ENCODE peak calls at places on chromosomes 3 and 15, in eight cellular contexts. One of them, this sample, is unnamed.

GRCh38 chr3:99041747-99042146 is 140.3 kb upstream of the DCBLD2 start:
- DNase-seq in CD14-positive monocyte: no peak
- DNase-seq in hepatocyte: no peak
- DNase-seq in coronary artery: no peak
- DNase-seq in endothelial cell: no peak
- DNase-seq in GM10248: no peak
- DNase-seq in activated naive CD4-positive, alpha-beta T cell treated with Interleukin-2 at 50 U/mL for 16 hours: no peak
- DNase-seq in AML-193: no peak
- DNase-seq in this sample: no peak

GRCh38 chr15:68330461-68330860 is 52.9 kb downstream of the FEM1B start:
- DNase-seq in GM10248: no peak
- DNase-seq in activated naive CD4-positive, alpha-beta T cell treated with Interleukin-2 at 50 U/mL for 16 hours: no peak
- DNase-seq in endothelial cell: no peak
- DNase-seq in AML-193: no peak
- DNase-seq in hepatocyte: no peak
- DNase-seq in coronary artery: no peak
- DNase-seq in CD14-positive monocyte: no peak
- DNase-seq in this sample: no peak

GRCh38 chr3:171101982-171102610 is 75.6 kb upstream of the SLC2A2 start:
- DNase-seq in AML-193: no peak
- DNase-seq in coronary artery: no peak
- DNase-seq in activated naive CD4-positive, alpha-beta T cell treated with Interleukin-2 at 50 U/mL for 16 hours: no peak
- DNase-seq in GM10248: no peak
- DNase-seq in endothelial cell: no peak
- DNase-seq in CD14-positive monocyte: no peak
- DNase-seq in hepatocyte: no peak
- DNase-seq in this sample: no peak

GRCh38 chr15:37101634-37102314 is 1.4 kb upstream of the MEIS2 start:
- DNase-seq in coronary artery: peak
- DNase-seq in activated naive CD4-positive, alpha-beta T cell treated with Interleukin-2 at 50 U/mL for 16 hours: no peak
- DNase-seq in AML-193: no peak
- DNase-seq in GM10248: peak
- DNase-seq in CD14-positive monocyte: no peak
- DNase-seq in endothelial cell: peak
- DNase-seq in hepatocyte: peak
- DNase-seq in this sample: no peak

GRCh38 chr3:30004481-30004880 is 601.9 kb upstream of the TGFBR2 start:
- DNase-seq in activated naive CD4-positive, alpha-beta T cell treated with Interleukin-2 at 50 U/mL for 16 hours: no peak
- DNase-seq in endothelial cell: no peak
- DNase-seq in coronary artery: no peak
- DNase-seq in hepatocyte: no peak
- DNase-seq in AML-193: no peak
- DNase-seq in CD14-positive monocyte: no peak
- DNase-seq in GM10248: no peak
- DNase-seq in this sample: no peak

GRCh38 chr3:71189480-71189879 is 394.0 kb downstream of the FOXP1 start:
- DNase-seq in CD14-positive monocyte: no peak
- DNase-seq in GM10248: no peak
- DNase-seq in activated naive CD4-positive, alpha-beta T cell treated with Interleukin-2 at 50 U/mL for 16 hours: no peak
- DNase-seq in endothelial cell: no peak
- DNase-seq in AML-193: no peak
- DNase-seq in hepatocyte: no peak
- DNase-seq in coronary artery: no peak
- DNase-seq in this sample: no peak

GRCh38 chr3:71585891-71586809 is 2.6 kb upstream of the FOXP1 start:
- DNase-seq in GM10248: no peak
- DNase-seq in coronary artery: no peak
- DNase-seq in endothelial cell: no peak
- DNase-seq in activated naive CD4-positive, alpha-beta T cell treated with Interleukin-2 at 50 U/mL for 16 hours: peak
- DNase-seq in hepatocyte: peak
- DNase-seq in CD14-positive monocyte: no peak
- DNase-seq in AML-193: peak
- DNase-seq in this sample: no peak

GRCh38 chr3:53862241-53862640 is 15.9 kb downstream of the IL17RB start:
- DNase-seq in activated naive CD4-positive, alpha-beta T cell treated with Interleukin-2 at 50 U/mL for 16 hours: no peak
- DNase-seq in GM10248: no peak
- DNase-seq in CD14-positive monocyte: no peak
- DNase-seq in AML-193: no peak
- DNase-seq in endothelial cell: no peak
- DNase-seq in hepatocyte: no peak
- DNase-seq in coronary artery: no peak
- DNase-seq in this sample: no peak

GRCh38 chr3:72683068-72683467 is 165.2 kb downstream of the SHQ1 start:
- DNase-seq in AML-193: no peak
- DNase-seq in hepatocyte: no peak
- DNase-seq in CD14-positive monocyte: no peak
- DNase-seq in endothelial cell: no peak
- DNase-seq in activated naive CD4-positive, alpha-beta T cell treated with Interleukin-2 at 50 U/mL for 16 hours: no peak
- DNase-seq in coronary artery: no peak
- DNase-seq in GM10248: peak
- DNase-seq in this sample: no peak

GRCh38 chr15:67720556-67721175 is 104.6 kb upstream of the SKOR1 start:
- DNase-seq in coronary artery: no peak
- DNase-seq in CD14-positive monocyte: no peak
- DNase-seq in hepatocyte: no peak
- DNase-seq in activated naive CD4-positive, alpha-beta T cell treated with Interleukin-2 at 50 U/mL for 16 hours: no peak
- DNase-seq in GM10248: peak
- DNase-seq in endothelial cell: no peak
- DNase-seq in AML-193: no peak
- DNase-seq in this sample: no peak

GRCh38 chr3:171565671-171566070 is 105.5 kb upstream of the TNIK start:
- DNase-seq in AML-193: peak
- DNase-seq in activated naive CD4-positive, alpha-beta T cell treated with Interleukin-2 at 50 U/mL for 16 hours: no peak
- DNase-seq in GM10248: no peak
- DNase-seq in coronary artery: no peak
- DNase-seq in CD14-positive monocyte: no peak
- DNase-seq in endothelial cell: no peak
- DNase-seq in hepatocyte: no peak
- DNase-seq in this sample: no peak

GRCh38 chr3:126522363-126522788 is 1.6 kb upstream of the CHST13 start:
- DNase-seq in CD14-positive monocyte: peak
- DNase-seq in endothelial cell: peak
- DNase-seq in AML-193: peak
- DNase-seq in activated naive CD4-positive, alpha-beta T cell treated with Interleukin-2 at 50 U/mL for 16 hours: peak
- DNase-seq in hepatocyte: peak
- DNase-seq in GM10248: peak
- DNase-seq in coronary artery: no peak
- DNase-seq in this sample: peak

GRCh38 chr3:185779461-185779860 is 45.4 kb downstream of the IGF2BP2 start:
- DNase-seq in activated naive CD4-positive, alpha-beta T cell treated with Interleukin-2 at 50 U/mL for 16 hours: no peak
- DNase-seq in CD14-positive monocyte: no peak
- DNase-seq in coronary artery: no peak
- DNase-seq in GM10248: no peak
- DNase-seq in hepatocyte: no peak
- DNase-seq in AML-193: no peak
- DNase-seq in endothelial cell: no peak
- DNase-seq in this sample: no peak

GRCh38 chr3:193498195-193498594 is 56.5 kb downstream of the ATP13A4 start:
- DNase-seq in activated naive CD4-positive, alpha-beta T cell treated with Interleukin-2 at 50 U/mL for 16 hours: no peak
- DNase-seq in coronary artery: no peak
- DNase-seq in AML-193: no peak
- DNase-seq in hepatocyte: no peak
- DNase-seq in CD14-positive monocyte: no peak
- DNase-seq in GM10248: no peak
- DNase-seq in endothelial cell: no peak
- DNase-seq in this sample: no peak

GRCh38 chr3:149466192-149466591 is 8.3 kb upstream of the TM4SF4 start:
- DNase-seq in CD14-positive monocyte: no peak
- DNase-seq in coronary artery: no peak
- DNase-seq in AML-193: no peak
- DNase-seq in GM10248: no peak
- DNase-seq in hepatocyte: no peak
- DNase-seq in activated naive CD4-positive, alpha-beta T cell treated with Interleukin-2 at 50 U/mL for 16 hours: no peak
- DNase-seq in endothelial cell: no peak
- DNase-seq in this sample: no peak

GRCh38 chr3:108202080-108202479 is 20.1 kb downstream of the IFT57 start:
- DNase-seq in hepatocyte: no peak
- DNase-seq in GM10248: no peak
- DNase-seq in AML-193: no peak
- DNase-seq in coronary artery: no peak
- DNase-seq in activated naive CD4-positive, alpha-beta T cell treated with Interleukin-2 at 50 U/mL for 16 hours: no peak
- DNase-seq in CD14-positive monocyte: no peak
- DNase-seq in endothelial cell: no peak
- DNase-seq in this sample: no peak

GRCh38 chr3:178393833-178394232 is 142.4 kb upstream of the KCNMB2 start:
- DNase-seq in endothelial cell: no peak
- DNase-seq in CD14-positive monocyte: no peak
- DNase-seq in coronary artery: no peak
- DNase-seq in activated naive CD4-positive, alpha-beta T cell treated with Interleukin-2 at 50 U/mL for 16 hours: no peak
- DNase-seq in AML-193: no peak
- DNase-seq in GM10248: no peak
- DNase-seq in hepatocyte: no peak
- DNase-seq in this sample: no peak

GRCh38 chr3:132394334-132394733 is 23.0 kb upstream of the DNAJC13 start:
- DNase-seq in GM10248: no peak
- DNase-seq in CD14-positive monocyte: no peak
- DNase-seq in AML-193: no peak
- DNase-seq in coronary artery: no peak
- DNase-seq in activated naive CD4-positive, alpha-beta T cell treated with Interleukin-2 at 50 U/mL for 16 hours: no peak
- DNase-seq in hepatocyte: no peak
- DNase-seq in endothelial cell: no peak
- DNase-seq in this sample: no peak

GRCh38 chr3:131699001-131699400 is 196.2 kb upstream of the MRPL3 start:
- DNase-seq in AML-193: no peak
- DNase-seq in hepatocyte: no peak
- DNase-seq in coronary artery: no peak
- DNase-seq in CD14-positive monocyte: no peak
- DNase-seq in endothelial cell: no peak
- DNase-seq in activated naive CD4-positive, alpha-beta T cell treated with Interleukin-2 at 50 U/mL for 16 hours: no peak
- DNase-seq in GM10248: no peak
- DNase-seq in this sample: no peak

GRCh38 chr3:139299261-139300132 is 44.3 kb upstream of the MRPS22 start:
- DNase-seq in GM10248: no peak
- DNase-seq in CD14-positive monocyte: no peak
- DNase-seq in activated naive CD4-positive, alpha-beta T cell treated with Interleukin-2 at 50 U/mL for 16 hours: no peak
- DNase-seq in coronary artery: no peak
- DNase-seq in endothelial cell: no peak
- DNase-seq in hepatocyte: peak
- DNase-seq in AML-193: no peak
- DNase-seq in this sample: no peak

GRCh38 chr15:64894395-64895056 is 17.2 kb upstream of the ANKDD1A start:
- DNase-seq in GM10248: peak
- DNase-seq in coronary artery: no peak
- DNase-seq in activated naive CD4-positive, alpha-beta T cell treated with Interleukin-2 at 50 U/mL for 16 hours: peak
- DNase-seq in endothelial cell: peak
- DNase-seq in hepatocyte: peak
- DNase-seq in CD14-positive monocyte: no peak
- DNase-seq in AML-193: no peak
- DNase-seq in this sample: no peak

GRCh38 chr15:76931397-76932089 is at the start of gene RCN2:
- DNase-seq in GM10248: peak
- DNase-seq in activated naive CD4-positive, alpha-beta T cell treated with Interleukin-2 at 50 U/mL for 16 hours: peak
- DNase-seq in endothelial cell: peak
- DNase-seq in hepatocyte: peak
- DNase-seq in CD14-positive monocyte: peak
- DNase-seq in coronary artery: peak
- DNase-seq in AML-193: peak
- DNase-seq in this sample: peak

GRCh38 chr15:88702983-88703382 is 64.2 kb downstream of the ISG20 start:
- DNase-seq in hepatocyte: no peak
- DNase-seq in GM10248: no peak
- DNase-seq in coronary artery: no peak
- DNase-seq in AML-193: no peak
- DNase-seq in endothelial cell: no peak
- DNase-seq in CD14-positive monocyte: no peak
- DNase-seq in activated naive CD4-positive, alpha-beta T cell treated with Interleukin-2 at 50 U/mL for 16 hours: no peak
- DNase-seq in this sample: no peak

GRCh38 chr15:95770191-95770590 is 560.3 kb upstream of the NR2F2 start:
- DNase-seq in coronary artery: no peak
- DNase-seq in hepatocyte: no peak
- DNase-seq in activated naive CD4-positive, alpha-beta T cell treated with Interleukin-2 at 50 U/mL for 16 hours: no peak
- DNase-seq in GM10248: no peak
- DNase-seq in CD14-positive monocyte: no peak
- DNase-seq in AML-193: no peak
- DNase-seq in endothelial cell: no peak
- DNase-seq in this sample: no peak

GRCh38 chr3:100706365-100706764 is 2.9 kb upstream of the TFG start:
- DNase-seq in CD14-positive monocyte: no peak
- DNase-seq in coronary artery: no peak
- DNase-seq in hepatocyte: no peak
- DNase-seq in endothelial cell: no peak
- DNase-seq in AML-193: no peak
- DNase-seq in activated naive CD4-positive, alpha-beta T cell treated with Interleukin-2 at 50 U/mL for 16 hours: no peak
- DNase-seq in GM10248: no peak
- DNase-seq in this sample: no peak

GRCh38 chr3:184645304-184645703 is 66.6 kb downstream of the MAGEF1 start:
- DNase-seq in coronary artery: no peak
- DNase-seq in hepatocyte: peak
- DNase-seq in AML-193: no peak
- DNase-seq in CD14-positive monocyte: no peak
- DNase-seq in GM10248: no peak
- DNase-seq in endothelial cell: no peak
- DNase-seq in activated naive CD4-positive, alpha-beta T cell treated with Interleukin-2 at 50 U/mL for 16 hours: no peak
- DNase-seq in this sample: no peak

GRCh38 chr3:53794597-53794996 is 51.6 kb downstream of the CHDH start:
- DNase-seq in activated naive CD4-positive, alpha-beta T cell treated with Interleukin-2 at 50 U/mL for 16 hours: no peak
- DNase-seq in GM10248: no peak
- DNase-seq in AML-193: no peak
- DNase-seq in coronary artery: no peak
- DNase-seq in CD14-positive monocyte: no peak
- DNase-seq in endothelial cell: no peak
- DNase-seq in hepatocyte: no peak
- DNase-seq in this sample: no peak

GRCh38 chr3:194840661-194841514 is 155.2 kb downstream of the FAM43A start:
- DNase-seq in GM10248: no peak
- DNase-seq in endothelial cell: no peak
- DNase-seq in hepatocyte: peak
- DNase-seq in AML-193: no peak
- DNase-seq in activated naive CD4-positive, alpha-beta T cell treated with Interleukin-2 at 50 U/mL for 16 hours: no peak
- DNase-seq in CD14-positive monocyte: no peak
- DNase-seq in coronary artery: no peak
- DNase-seq in this sample: no peak

GRCh38 chr3:50319872-50320625 is 2.5 kb downstream of the HYAL2 start:
- DNase-seq in GM10248: no peak
- DNase-seq in CD14-positive monocyte: no peak
- DNase-seq in endothelial cell: peak
- DNase-seq in AML-193: no peak
- DNase-seq in hepatocyte: no peak
- DNase-seq in activated naive CD4-positive, alpha-beta T cell treated with Interleukin-2 at 50 U/mL for 16 hours: no peak
- DNase-seq in coronary artery: no peak
- DNase-seq in this sample: no peak

GRCh38 chr3:111484666-111485065 is 57.3 kb upstream of the CD96 start:
- DNase-seq in coronary artery: no peak
- DNase-seq in GM10248: no peak
- DNase-seq in hepatocyte: no peak
- DNase-seq in CD14-positive monocyte: no peak
- DNase-seq in activated naive CD4-positive, alpha-beta T cell treated with Interleukin-2 at 50 U/mL for 16 hours: no peak
- DNase-seq in endothelial cell: no peak
- DNase-seq in AML-193: no peak
- DNase-seq in this sample: no peak

GRCh38 chr3:54040476-54040875 is 81.9 kb upstream of the CACNA2D3 start:
- DNase-seq in activated naive CD4-positive, alpha-beta T cell treated with Interleukin-2 at 50 U/mL for 16 hours: no peak
- DNase-seq in coronary artery: no peak
- DNase-seq in GM10248: no peak
- DNase-seq in hepatocyte: no peak
- DNase-seq in endothelial cell: no peak
- DNase-seq in AML-193: no peak
- DNase-seq in CD14-positive monocyte: no peak
- DNase-seq in this sample: no peak

GRCh38 chr3:69097407-69098086 is 12.8 kb downstream of the ARL6IP5 start:
- DNase-seq in hepatocyte: no peak
- DNase-seq in activated naive CD4-positive, alpha-beta T cell treated with Interleukin-2 at 50 U/mL for 16 hours: no peak
- DNase-seq in coronary artery: no peak
- DNase-seq in endothelial cell: no peak
- DNase-seq in GM10248: no peak
- DNase-seq in AML-193: peak
- DNase-seq in CD14-positive monocyte: no peak
- DNase-seq in this sample: no peak

GRCh38 chr3:170680593-170680992 is 94.7 kb upstream of the SLC7A14 start:
- DNase-seq in coronary artery: no peak
- DNase-seq in activated naive CD4-positive, alpha-beta T cell treated with Interleukin-2 at 50 U/mL for 16 hours: no peak
- DNase-seq in hepatocyte: no peak
- DNase-seq in GM10248: no peak
- DNase-seq in AML-193: no peak
- DNase-seq in CD14-positive monocyte: no peak
- DNase-seq in endothelial cell: no peak
- DNase-seq in this sample: no peak

GRCh38 chr3:49269443-49269842 is 7.6 kb downstream of the C3orf62 start:
- DNase-seq in activated naive CD4-positive, alpha-beta T cell treated with Interleukin-2 at 50 U/mL for 16 hours: no peak
- DNase-seq in CD14-positive monocyte: no peak
- DNase-seq in endothelial cell: no peak
- DNase-seq in coronary artery: no peak
- DNase-seq in GM10248: no peak
- DNase-seq in hepatocyte: no peak
- DNase-seq in AML-193: no peak
- DNase-seq in this sample: no peak

This sample was measured in hypothalamus.